ENCODE peak calls at places on chromosomes 3 and 15, in four cellular contexts. One of them, this sample, is unnamed.

GRCh38 chr15:69532066-69532465 is 79.4 kb downstream of the RPLP1 start:
- DNase-seq in heart left ventricle: no peak
- DNase-seq in breast epithelium: no peak
- DNase-seq in IMR-90: no peak
- DNase-seq in this sample: no peak

GRCh38 chr15:50257924-50258323 is 7.6 kb downstream of the HDC start:
- DNase-seq in heart left ventricle: no peak
- DNase-seq in breast epithelium: no peak
- DNase-seq in IMR-90: peak
- DNase-seq in this sample: no peak

GRCh38 chr15:70611286-70611685 is 152.1 kb downstream of the UACA start:
- DNase-seq in heart left ventricle: no peak
- DNase-seq in breast epithelium: no peak
- DNase-seq in IMR-90: no peak
- DNase-seq in this sample: no peak

GRCh38 chr3:30626443-30627181 is 20.2 kb downstream of the TGFBR2 start:
- DNase-seq in heart left ventricle: no peak
- DNase-seq in breast epithelium: no peak
- DNase-seq in IMR-90: peak
- DNase-seq in this sample: no peak

GRCh38 chr3:111936967-111937366 is 41.9 kb upstream of the ABHD10 start:
- DNase-seq in heart left ventricle: no peak
- DNase-seq in breast epithelium: no peak
- DNase-seq in IMR-90: peak
- DNase-seq in this sample: no peak

GRCh38 chr3:195905970-195906864 is 2.1 kb downstream of the TNK2 start:
- DNase-seq in heart left ventricle: no peak
- DNase-seq in breast epithelium: no peak
- DNase-seq in IMR-90: peak
- DNase-seq in this sample: peak

GRCh38 chr15:63506537-63507035 is 2.2 kb downstream of the USP3 start:
- DNase-seq in heart left ventricle: no peak
- DNase-seq in breast epithelium: no peak
- DNase-seq in IMR-90: no peak
- DNase-seq in this sample: no peak

GRCh38 chr3:10822708-10823515 is 6.9 kb downstream of the SLC6A11 start:
- DNase-seq in heart left ventricle: no peak
- DNase-seq in breast epithelium: no peak
- DNase-seq in IMR-90: no peak
- DNase-seq in this sample: no peak

GRCh38 chr3:69791111-69791510 is 51.8 kb downstream of the MITF start:
- DNase-seq in heart left ventricle: peak
- DNase-seq in breast epithelium: no peak
- DNase-seq in IMR-90: peak
- DNase-seq in this sample: peak

GRCh38 chr3:48432411-48433371 is 2.8 kb upstream of the PLXNB1 start:
- DNase-seq in heart left ventricle: no peak
- DNase-seq in breast epithelium: no peak
- DNase-seq in IMR-90: peak
- DNase-seq in this sample: no peak

GRCh38 chr3:127888564-127889107 is 26.4 kb upstream of the KBTBD12 start:
- DNase-seq in heart left ventricle: peak
- DNase-seq in breast epithelium: no peak
- DNase-seq in IMR-90: no peak
- DNase-seq in this sample: peak

GRCh38 chr3:197394464-197395321 is 96.3 kb upstream of the DLG1 start:
- DNase-seq in heart left ventricle: peak
- DNase-seq in breast epithelium: no peak
- DNase-seq in IMR-90: peak
- DNase-seq in this sample: peak

GRCh38 chr3:136251511-136251910 is 1.4 kb downstream of the PCCB start:
- DNase-seq in heart left ventricle: no peak
- DNase-seq in breast epithelium: no peak
- DNase-seq in IMR-90: no peak
- DNase-seq in this sample: no peak

GRCh38 chr3:182258538-182259177 is 534.6 kb upstream of the ATP11B start:
- DNase-seq in heart left ventricle: no peak
- DNase-seq in breast epithelium: no peak
- DNase-seq in IMR-90: no peak
- DNase-seq in this sample: no peak

GRCh38 chr3:36514171-36514570 is 133.9 kb downstream of the STAC start:
- DNase-seq in heart left ventricle: no peak
- DNase-seq in breast epithelium: no peak
- DNase-seq in IMR-90: peak
- DNase-seq in this sample: no peak

GRCh38 chr15:95937128-95937528 is 393.4 kb upstream of the NR2F2 start:
- DNase-seq in heart left ventricle: no peak
- DNase-seq in breast epithelium: no peak
- DNase-seq in IMR-90: peak
- DNase-seq in this sample: no peak

GRCh38 chr3:39748002-39748401 is 61.4 kb upstream of the MYRIP start:
- DNase-seq in heart left ventricle: no peak
- DNase-seq in breast epithelium: no peak
- DNase-seq in IMR-90: no peak
- DNase-seq in this sample: no peak

GRCh38 chr3:164377466-164377865 is 700.8 kb downstream of the SI start:
- DNase-seq in heart left ventricle: no peak
- DNase-seq in breast epithelium: no peak
- DNase-seq in IMR-90: no peak
- DNase-seq in this sample: no peak

GRCh38 chr3:70992557-70992956 is 591.0 kb downstream of the FOXP1 start:
- DNase-seq in heart left ventricle: no peak
- DNase-seq in breast epithelium: no peak
- DNase-seq in IMR-90: peak
- DNase-seq in this sample: no peak

GRCh38 chr3:93867425-93867824 is 106.3 kb downstream of the PROS1 start:
- DNase-seq in heart left ventricle: no peak
- DNase-seq in breast epithelium: no peak
- DNase-seq in IMR-90: no peak
- DNase-seq in this sample: no peak

GRCh38 chr15:73081321-73081958 is 29.2 kb downstream of the NEO1 start:
- DNase-seq in heart left ventricle: no peak
- DNase-seq in breast epithelium: no peak
- DNase-seq in IMR-90: peak
- DNase-seq in this sample: no peak

GRCh38 chr3:43794776-43795175 is 104.0 kb downstream of the ABHD5 start:
- DNase-seq in heart left ventricle: no peak
- DNase-seq in breast epithelium: no peak
- DNase-seq in IMR-90: peak
- DNase-seq in this sample: peak

GRCh38 chr3:143119009-143119914 is at the start of gene CHST2:
- DNase-seq in heart left ventricle: peak
- DNase-seq in breast epithelium: no peak
- DNase-seq in IMR-90: peak
- DNase-seq in this sample: no peak

GRCh38 chr3:46695177-46695961 is 1.9 kb upstream of the ALS2CL start:
- DNase-seq in heart left ventricle: peak
- DNase-seq in breast epithelium: no peak
- DNase-seq in IMR-90: no peak
- DNase-seq in this sample: no peak

GRCh38 chr3:31235062-31235704 is 297.5 kb upstream of the STT3B start:
- DNase-seq in heart left ventricle: no peak
- DNase-seq in breast epithelium: no peak
- DNase-seq in IMR-90: no peak
- DNase-seq in this sample: no peak

GRCh38 chr3:151290673-151291072 is 12.3 kb upstream of the P2RY14 start:
- DNase-seq in heart left ventricle: no peak
- DNase-seq in breast epithelium: no peak
- DNase-seq in IMR-90: peak
- DNase-seq in this sample: no peak

GRCh38 chr3:10291641-10292040 is 1.1 kb downstream of the GHRL start:
- DNase-seq in heart left ventricle: no peak
- DNase-seq in breast epithelium: no peak
- DNase-seq in IMR-90: no peak
- DNase-seq in this sample: no peak

GRCh38 chr15:101723874-101724674 is at the start of gene TARS3:
- DNase-seq in heart left ventricle: peak
- DNase-seq in breast epithelium: peak
- DNase-seq in IMR-90: peak
- DNase-seq in this sample: peak

GRCh38 chr3:53199834-53200233 is 38.8 kb downstream of the PRKCD start:
- DNase-seq in heart left ventricle: no peak
- DNase-seq in breast epithelium: no peak
- DNase-seq in IMR-90: no peak
- DNase-seq in this sample: no peak

GRCh38 chr3:8619548-8619947 is 25.1 kb downstream of the SSUH2 start:
- DNase-seq in heart left ventricle: no peak
- DNase-seq in breast epithelium: no peak
- DNase-seq in IMR-90: peak
- DNase-seq in this sample: no peak

GRCh38 chr3:78659386-78659987 is 1108.3 kb downstream of the ROBO1 start:
- DNase-seq in heart left ventricle: no peak
- DNase-seq in breast epithelium: no peak
- DNase-seq in IMR-90: peak
- DNase-seq in this sample: peak

DNA sequence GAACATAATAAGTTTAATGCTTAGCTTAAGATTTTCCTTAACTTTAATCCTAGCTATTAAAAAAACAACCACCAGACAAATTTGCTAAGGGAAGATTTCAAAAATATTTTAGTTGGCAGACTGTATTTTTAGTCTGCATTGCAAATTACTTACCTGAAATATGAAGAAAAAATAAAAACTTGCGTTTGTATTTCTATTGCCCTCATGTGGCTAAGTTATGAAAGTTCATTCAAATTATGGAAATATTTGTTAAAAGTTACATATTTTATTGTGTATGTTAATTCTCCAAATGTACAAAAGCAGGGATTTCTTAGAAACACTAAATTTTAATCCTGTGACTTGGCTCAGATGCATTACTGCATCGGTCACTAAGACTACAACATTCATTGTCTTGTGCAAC is 15.0 kb downstream of the GTF2A2 start:
- DNase-seq in heart left ventricle: no peak
- DNase-seq in breast epithelium: no peak
- DNase-seq in IMR-90: no peak
- DNase-seq in this sample: no peak
- TF ChIP-seq CTCF in heart left ventricle: no peak
- TF ChIP-seq CTCF in breast epithelium: no peak
- TF ChIP-seq CTCF in IMR-90: no peak
- TF ChIP-seq CTCF in this sample: no peak

DNA sequence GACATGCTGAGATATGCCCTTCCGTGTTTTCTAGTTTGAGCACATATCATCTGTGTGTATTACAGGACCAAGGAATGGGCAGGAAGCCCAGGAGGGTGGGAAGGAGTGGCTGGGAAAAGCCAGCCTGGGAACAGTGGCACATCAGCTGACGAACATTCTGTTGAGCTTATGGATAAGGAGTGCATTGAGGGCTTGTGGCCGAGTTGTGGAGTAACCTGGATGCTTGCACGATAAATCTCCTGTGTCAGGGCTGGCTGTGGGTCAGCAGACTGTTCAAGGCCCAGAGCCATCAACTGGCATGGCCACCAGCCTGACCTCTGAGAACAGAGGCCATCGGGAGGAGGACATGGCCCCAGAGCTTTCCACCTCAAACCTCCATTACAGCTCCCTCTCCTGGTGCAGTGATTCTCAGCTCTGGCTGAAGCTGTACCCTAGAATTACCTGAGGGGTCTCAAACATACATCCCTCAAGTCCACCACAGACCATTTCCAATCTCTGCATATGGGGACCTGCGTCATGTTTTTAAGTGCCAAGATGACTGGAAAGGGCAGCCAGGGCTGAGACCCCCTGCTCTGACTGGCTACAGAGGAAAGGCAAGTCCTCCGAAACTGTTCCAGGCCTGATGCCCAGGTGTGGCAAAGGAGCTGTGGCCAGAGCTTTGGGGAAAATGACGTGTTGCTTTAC is 4.8 kb upstream of the VILL start:
- DNase-seq in heart left ventricle: peak
- DNase-seq in breast epithelium: no peak
- DNase-seq in IMR-90: peak
- DNase-seq in this sample: no peak
- TF ChIP-seq POLR2A in heart left ventricle: no peak
- TF ChIP-seq POLR2A in breast epithelium: no peak
- TF ChIP-seq POLR2A in IMR-90: no peak
- TF ChIP-seq POLR2A in this sample: no peak

GRCh38 chr3:129358177-129359101 is 70.0 kb downstream of the EFCAB12 start:
- DNase-seq in heart left ventricle: no peak
- DNase-seq in breast epithelium: no peak
- DNase-seq in IMR-90: no peak
- DNase-seq in this sample: no peak

GRCh38 chr3:129357616-129358015 is 70.8 kb downstream of the EFCAB12 start:
- DNase-seq in heart left ventricle: no peak
- DNase-seq in breast epithelium: no peak
- DNase-seq in IMR-90: no peak
- DNase-seq in this sample: no peak

GRCh38 chr3:129353589-129353941 is 74.9 kb downstream of the EFCAB12 start:
- DNase-seq in heart left ventricle: no peak
- DNase-seq in breast epithelium: no peak
- DNase-seq in IMR-90: no peak
- DNase-seq in this sample: no peak

GRCh38 chr3:129359102-129359461 is 69.4 kb downstream of the EFCAB12 start:
- DNase-seq in heart left ventricle: no peak
- DNase-seq in breast epithelium: no peak
- DNase-seq in IMR-90: peak
- DNase-seq in this sample: no peak

DNA sequence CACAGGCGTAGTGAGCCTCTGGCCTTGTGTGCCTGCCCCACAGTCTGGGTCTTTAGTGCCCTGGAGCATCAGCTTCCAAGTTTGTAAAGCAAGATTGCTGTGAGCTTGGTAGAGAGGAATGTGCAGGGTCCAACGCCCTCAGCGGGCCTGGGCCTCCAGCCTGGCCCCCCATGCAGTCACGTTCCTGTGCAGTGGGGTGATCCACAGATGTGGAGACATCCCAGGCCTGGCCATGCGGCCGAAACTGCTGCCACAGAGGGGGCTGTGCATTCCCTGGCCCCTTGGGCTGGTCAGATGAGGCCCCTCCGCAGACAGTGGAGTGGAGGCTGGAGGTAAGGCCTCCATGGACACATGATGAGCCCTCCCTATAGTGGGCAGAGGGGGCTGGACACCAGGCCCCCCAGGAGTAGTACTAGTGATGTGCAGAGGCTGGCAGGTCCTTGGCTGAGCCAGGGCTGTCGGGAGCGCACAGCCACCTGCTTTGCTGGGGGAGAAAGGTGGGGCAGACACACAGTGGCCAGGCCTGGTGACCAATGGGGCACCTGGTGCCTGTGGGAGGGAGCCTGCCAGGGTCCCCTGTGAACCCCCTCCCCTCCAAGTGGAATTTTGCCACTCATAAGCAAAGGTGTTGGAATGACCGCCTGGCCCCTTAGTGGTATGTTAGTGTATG is 71.5 kb downstream of the EFCAB12 start:
- DNase-seq in heart left ventricle: no peak
- DNase-seq in breast epithelium: no peak
- DNase-seq in IMR-90: no peak
- DNase-seq in this sample: no peak
- H3K4me3 ChIP-seq in heart left ventricle: no peak
- H3K4me3 ChIP-seq in breast epithelium: no peak
- H3K4me3 ChIP-seq in IMR-90: no peak
- H3K4me3 ChIP-seq in this sample: no peak

DNA sequence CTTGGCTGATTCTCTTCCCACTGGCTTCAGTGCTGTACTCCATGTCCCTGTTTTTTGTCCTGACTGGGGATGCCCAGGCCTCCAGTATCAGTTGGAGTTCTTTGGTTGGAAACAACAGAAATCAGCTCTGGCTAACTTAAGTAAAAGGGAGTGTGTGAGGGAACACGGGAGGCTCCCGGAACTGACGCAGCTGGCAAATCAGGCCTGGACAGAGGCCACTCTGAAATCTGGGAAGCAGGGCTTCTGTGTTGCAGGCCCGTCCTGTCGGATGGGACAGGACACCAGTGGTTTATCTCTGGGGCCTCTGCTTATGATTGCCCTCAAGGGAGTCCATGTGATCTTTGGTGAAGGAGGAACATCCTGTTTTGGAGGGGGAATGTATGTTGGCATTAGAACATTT is 124.3 kb downstream of the CHCHD6 start:
- DNase-seq in heart left ventricle: peak
- DNase-seq in breast epithelium: no peak
- DNase-seq in IMR-90: no peak
- DNase-seq in this sample: peak
- TF ChIP-seq CTCF in heart left ventricle: no peak
- TF ChIP-seq CTCF in breast epithelium: no peak
- TF ChIP-seq CTCF in IMR-90: no peak
- TF ChIP-seq CTCF in this sample: no peak

This sample was measured in lower leg skin.